ENCODE peak calls at places on chromosomes 12 and 14, in nine cellular contexts. Z is DMS79, J is memory B cell, U is GM03348, G is NCI-H187, D is gastrocnemius medialis, A is HCEC 1CT, O is H54, L is WTC11. P is an unnamed sample.

GRCh38 chr12:112524676-112525425 is 106.1 kb downstream of the PTPN11 start:
- DNase-seq in L (peak; percentile 28), D (no peak), G (no peak), A (no peak), O (peak; percentile 68), J (no peak), U (no peak), Z (no peak), P (peak; percentile 54)

GRCh38 chr12:113422929-113423669 is 919 bp downstream of the SDSL start:
- DNase-seq in L (no peak), O (no peak), A (peak; percentile 30), U (no peak), J (no peak), Z (no peak), D (no peak), G (no peak), P (no peak)

GRCh38 chr12:132190012-132190755 is 45.9 kb downstream of the NOC4L start:
- DNase-seq in Z (no peak), O (peak; percentile 50), G (no peak), A (no peak), L (peak; percentile 65), U (peak; percentile 56), D (no peak), J (no peak), P (peak; percentile 93)

GRCh38 chr12:57454566-57455373 is at the start of gene INHBE:
- DNase-seq in Z (peak; percentile 59), J (no peak), O (no peak), D (no peak), A (peak; percentile 69), G (peak; percentile 72), L (peak; percentile 96), U (peak; percentile 86), P (peak; percentile 92)

GRCh38 chr12:52278530-52278929 is 4.1 kb downstream of the KRT86 start:
- DNase-seq in G (no peak), O (no peak), U (no peak), J (no peak), D (no peak), L (no peak), A (no peak), Z (no peak), P (no peak)

GRCh38 chr14:103594265-103594664 is 31.5 kb downstream of the COA8 start:
- DNase-seq in J (no peak), L (peak; percentile 24), G (peak; percentile 50), A (no peak), O (peak; percentile 77), D (no peak), Z (peak; percentile 94), U (no peak), P (peak; percentile 66)

GRCh38 chr12:50110127-50110761 is 1.8 kb upstream of the COX14 start:
- DNase-seq in O (peak; percentile 38), L (no peak), U (peak; percentile 46), J (peak; percentile 21), G (no peak), Z (no peak), D (peak; percentile 50), A (no peak), P (peak; percentile 52)

GRCh38 chr12:131908716-131909595 is 14.5 kb downstream of the ULK1 start:
- DNase-seq in O (no peak), U (no peak), G (no peak), Z (no peak), D (no peak), L (no peak), A (no peak), J (no peak), P (no peak)

GRCh38 chr12:23197266-23197665 is 572.3 kb downstream of the ETNK1 start:
- DNase-seq in Z (no peak), J (no peak), L (no peak), D (no peak), O (no peak), G (no peak), A (no peak), U (no peak), P (no peak)

P was measured in H7.